ENCODE peak calls at places on chromosomes 13 and 19, in nine cellular contexts. One of them, this sample, is unnamed.

GRCh38 chr13:33727356-33728083 is 90.4 kb upstream of the RFC3 start:
- DNase-seq in GM06990: no peak
- DNase-seq in pancreas: no peak
- DNase-seq in HL-60: no peak
- DNase-seq in left ventricle myocardium inferior: no peak
- DNase-seq in AG04449: no peak
- DNase-seq in stomach: no peak
- DNase-seq in lower leg skin: no peak
- DNase-seq in thoracic aorta: no peak
- DNase-seq in this sample: no peak

GRCh38 chr19:9075064-9075964 is 11.5 kb upstream of the OR1M1 start:
- DNase-seq in stomach: peak
- DNase-seq in GM06990: no peak
- DNase-seq in left ventricle myocardium inferior: peak
- DNase-seq in pancreas: peak
- DNase-seq in thoracic aorta: peak
- DNase-seq in AG04449: peak
- DNase-seq in HL-60: no peak
- DNase-seq in lower leg skin: peak
- DNase-seq in this sample: peak

GRCh38 chr19:2469102-2469914 is 6.6 kb upstream of the GADD45B start:
- DNase-seq in lower leg skin: no peak
- DNase-seq in stomach: no peak
- DNase-seq in HL-60: no peak
- DNase-seq in AG04449: no peak
- DNase-seq in pancreas: no peak
- DNase-seq in left ventricle myocardium inferior: no peak
- DNase-seq in thoracic aorta: no peak
- DNase-seq in GM06990: peak
- DNase-seq in this sample: no peak

GRCh38 chr13:58239774-58240268 is 608.3 kb downstream of the PCDH17 start:
- DNase-seq in left ventricle myocardium inferior: peak
- DNase-seq in GM06990: no peak
- DNase-seq in HL-60: no peak
- DNase-seq in thoracic aorta: no peak
- DNase-seq in lower leg skin: no peak
- DNase-seq in pancreas: no peak
- DNase-seq in stomach: no peak
- DNase-seq in AG04449: no peak
- DNase-seq in this sample: no peak

GRCh38 chr19:6047741-6048231 is 62.5 kb downstream of the RFX2 start:
- DNase-seq in AG04449: no peak
- DNase-seq in left ventricle myocardium inferior: no peak
- DNase-seq in pancreas: no peak
- DNase-seq in HL-60: peak
- DNase-seq in stomach: no peak
- DNase-seq in lower leg skin: no peak
- DNase-seq in GM06990: no peak
- DNase-seq in thoracic aorta: no peak
- DNase-seq in this sample: peak

GRCh38 chr13:35724480-35724879 is 248.0 kb upstream of the MAB21L1 start:
- DNase-seq in stomach: no peak
- DNase-seq in thoracic aorta: no peak
- DNase-seq in AG04449: no peak
- DNase-seq in left ventricle myocardium inferior: no peak
- DNase-seq in pancreas: no peak
- DNase-seq in GM06990: no peak
- DNase-seq in lower leg skin: no peak
- DNase-seq in HL-60: no peak
- DNase-seq in this sample: no peak

GRCh38 chr13:32983058-32983457 is 33.2 kb upstream of the KL start:
- DNase-seq in pancreas: no peak
- DNase-seq in thoracic aorta: no peak
- DNase-seq in AG04449: no peak
- DNase-seq in stomach: no peak
- DNase-seq in HL-60: no peak
- DNase-seq in left ventricle myocardium inferior: no peak
- DNase-seq in lower leg skin: no peak
- DNase-seq in GM06990: no peak
- DNase-seq in this sample: no peak

GRCh38 chr19:12955996-12956395 is 1.0 kb downstream of the GADD45GIP1 start:
- DNase-seq in thoracic aorta: no peak
- DNase-seq in HL-60: no peak
- DNase-seq in left ventricle myocardium inferior: no peak
- DNase-seq in pancreas: no peak
- DNase-seq in GM06990: no peak
- DNase-seq in stomach: no peak
- DNase-seq in lower leg skin: no peak
- DNase-seq in AG04449: no peak
- DNase-seq in this sample: no peak

GRCh38 chr13:88601949-88602348 is 930.8 kb downstream of the SLITRK5 start:
- DNase-seq in GM06990: no peak
- DNase-seq in lower leg skin: no peak
- DNase-seq in HL-60: no peak
- DNase-seq in pancreas: no peak
- DNase-seq in thoracic aorta: no peak
- DNase-seq in left ventricle myocardium inferior: no peak
- DNase-seq in AG04449: no peak
- DNase-seq in stomach: no peak
- DNase-seq in this sample: no peak

GRCh38 chr13:113358653-113359052 is 5.3 kb downstream of the GRTP1 start:
- DNase-seq in GM06990: no peak
- DNase-seq in pancreas: no peak
- DNase-seq in HL-60: no peak
- DNase-seq in AG04449: no peak
- DNase-seq in thoracic aorta: no peak
- DNase-seq in left ventricle myocardium inferior: no peak
- DNase-seq in stomach: no peak
- DNase-seq in lower leg skin: no peak
- DNase-seq in this sample: no peak

GRCh38 chr19:21084343-21084742 is 2.3 kb downstream of the ZNF714 start:
- DNase-seq in lower leg skin: no peak
- DNase-seq in GM06990: no peak
- DNase-seq in AG04449: no peak
- DNase-seq in stomach: no peak
- DNase-seq in thoracic aorta: no peak
- DNase-seq in left ventricle myocardium inferior: no peak
- DNase-seq in HL-60: no peak
- DNase-seq in pancreas: no peak
- DNase-seq in this sample: no peak

GRCh38 chr13:24670927-24671326 is 9.3 kb upstream of the ATP12A start:
- DNase-seq in thoracic aorta: no peak
- DNase-seq in AG04449: no peak
- DNase-seq in stomach: no peak
- DNase-seq in pancreas: no peak
- DNase-seq in lower leg skin: no peak
- DNase-seq in GM06990: no peak
- DNase-seq in HL-60: peak
- DNase-seq in left ventricle myocardium inferior: no peak
- DNase-seq in this sample: peak

GRCh38 chr19:13935765-13936486 is 2.3 kb downstream of the PODNL1 start:
- DNase-seq in pancreas: no peak
- DNase-seq in stomach: no peak
- DNase-seq in HL-60: no peak
- DNase-seq in AG04449: no peak
- DNase-seq in GM06990: no peak
- DNase-seq in lower leg skin: no peak
- DNase-seq in left ventricle myocardium inferior: no peak
- DNase-seq in thoracic aorta: no peak
- DNase-seq in this sample: peak

GRCh38 chr13:47726394-47726793 is 274.7 kb downstream of the SUCLA2 start:
- DNase-seq in left ventricle myocardium inferior: no peak
- DNase-seq in thoracic aorta: no peak
- DNase-seq in AG04449: no peak
- DNase-seq in pancreas: no peak
- DNase-seq in stomach: no peak
- DNase-seq in lower leg skin: no peak
- DNase-seq in HL-60: no peak
- DNase-seq in GM06990: no peak
- DNase-seq in this sample: no peak

GRCh38 chr13:99983401-99984133 is 2.0 kb downstream of the ZIC2 start:
- DNase-seq in stomach: no peak
- DNase-seq in AG04449: no peak
- DNase-seq in pancreas: no peak
- DNase-seq in left ventricle myocardium inferior: no peak
- DNase-seq in HL-60: no peak
- DNase-seq in lower leg skin: no peak
- DNase-seq in GM06990: no peak
- DNase-seq in thoracic aorta: no peak
- DNase-seq in this sample: peak

GRCh38 chr13:75762967-75763366 is 126.8 kb downstream of the LMO7 start:
- DNase-seq in HL-60: no peak
- DNase-seq in thoracic aorta: no peak
- DNase-seq in lower leg skin: no peak
- DNase-seq in left ventricle myocardium inferior: no peak
- DNase-seq in stomach: no peak
- DNase-seq in AG04449: no peak
- DNase-seq in pancreas: no peak
- DNase-seq in GM06990: no peak
- DNase-seq in this sample: no peak
- H3K4me3 ChIP-seq in HL-60: no peak
- H3K4me3 ChIP-seq in thoracic aorta: peak
- H3K4me3 ChIP-seq in lower leg skin: no peak
- H3K4me3 ChIP-seq in left ventricle myocardium inferior: peak
- H3K4me3 ChIP-seq in stomach: peak
- H3K4me3 ChIP-seq in AG04449: no peak
- H3K4me3 ChIP-seq in pancreas: no peak
- H3K4me3 ChIP-seq in GM06990: no peak
- H3K4me3 ChIP-seq in this sample: no peak

GRCh38 chr13:46184277-46184699 is 2.3 kb upstream of the LCP1 start:
- DNase-seq in pancreas: no peak
- DNase-seq in HL-60: peak
- DNase-seq in AG04449: no peak
- DNase-seq in left ventricle myocardium inferior: peak
- DNase-seq in thoracic aorta: no peak
- DNase-seq in lower leg skin: no peak
- DNase-seq in GM06990: peak
- DNase-seq in stomach: peak
- DNase-seq in this sample: peak
- TF ChIP-seq CTCF in pancreas: no peak
- TF ChIP-seq CTCF in HL-60: peak
- TF ChIP-seq CTCF in AG04449: peak
- TF ChIP-seq CTCF in left ventricle myocardium inferior: no peak
- TF ChIP-seq CTCF in thoracic aorta: peak
- TF ChIP-seq CTCF in lower leg skin: no peak
- TF ChIP-seq CTCF in GM06990: peak
- TF ChIP-seq CTCF in stomach: peak
- TF ChIP-seq CTCF in this sample: peak

GRCh38 chr19:3606174-3606689 is 443 bp downstream of the TBXA2R start:
- DNase-seq in stomach: peak
- DNase-seq in GM06990: no peak
- DNase-seq in pancreas: peak
- DNase-seq in thoracic aorta: no peak
- DNase-seq in lower leg skin: no peak
- DNase-seq in HL-60: no peak
- DNase-seq in AG04449: no peak
- DNase-seq in left ventricle myocardium inferior: no peak
- DNase-seq in this sample: no peak
- H3K4me3 ChIP-seq in stomach: peak
- H3K4me3 ChIP-seq in GM06990: no peak
- H3K4me3 ChIP-seq in pancreas: no peak
- H3K4me3 ChIP-seq in thoracic aorta: peak
- H3K4me3 ChIP-seq in lower leg skin: peak
- H3K4me3 ChIP-seq in HL-60: no peak
- H3K4me3 ChIP-seq in AG04449: peak
- H3K4me3 ChIP-seq in left ventricle myocardium inferior: peak
- H3K4me3 ChIP-seq in this sample: peak

GRCh38 chr13:43116242-43116641 is 92.9 kb downstream of the DNAJC15 start:
- DNase-seq in pancreas: no peak
- DNase-seq in lower leg skin: no peak
- DNase-seq in stomach: no peak
- DNase-seq in left ventricle myocardium inferior: no peak
- DNase-seq in thoracic aorta: no peak
- DNase-seq in AG04449: no peak
- DNase-seq in HL-60: no peak
- DNase-seq in GM06990: no peak
- DNase-seq in this sample: no peak
- TF ChIP-seq CTCF in pancreas: no peak
- TF ChIP-seq CTCF in lower leg skin: no peak
- TF ChIP-seq CTCF in stomach: no peak
- TF ChIP-seq CTCF in left ventricle myocardium inferior: no peak
- TF ChIP-seq CTCF in thoracic aorta: no peak
- TF ChIP-seq CTCF in AG04449: no peak
- TF ChIP-seq CTCF in HL-60: no peak
- TF ChIP-seq CTCF in GM06990: peak
- TF ChIP-seq CTCF in this sample: no peak

This sample was measured in cardiac muscle cell.